ENCODE peak calls at places on chromosomes 5 and 9, in seven cellular contexts. O, N, E, V, Z, Y and C are unnamed samples.

GRCh38 chr5:116453920-116454319 is 120.7 kb downstream of the SEMA6A start:
- DNase-seq in E (no peak), V (no peak), N (no peak), Z (no peak), O (no peak), Y (no peak), C (no peak)

GRCh38 chr9:27473135-27473534 is 51.0 kb upstream of the IFNK start:
- DNase-seq in Z (no peak), V (peak; percentile 23), N (peak; percentile 57), O (no peak), E (no peak), Y (no peak), C (no peak)

GRCh38 chr5:71693828-71694427 is 25.1 kb upstream of the CARTPT start:
- DNase-seq in N (no peak), E (no peak), Z (no peak), Y (no peak), V (peak; percentile 57), O (no peak), C (no peak)

GRCh38 chr9:16705121-16705604 is 165.3 kb downstream of the BNC2 start:
- DNase-seq in O (peak; percentile 99), V (no peak), N (peak; percentile 99), Z (peak; percentile 45), E (no peak), Y (no peak), C (no peak)

GRCh38 chr9:69603656-69604055 is 68.5 kb downstream of the APBA1 start:
- DNase-seq in N (no peak), Z (no peak), E (no peak), V (no peak), Y (no peak), O (no peak), C (no peak)

GRCh38 chr5:53099546-53099945 is 10.0 kb downstream of the MOCS2 start:
- DNase-seq in N (no peak), V (no peak), O (no peak), E (no peak), Y (no peak), Z (no peak), C (no peak)

GRCh38 chr5:66987949-66988838 is 208.4 kb downstream of the CD180 start:
- DNase-seq in Y (no peak), O (peak; percentile 54), Z (no peak), N (no peak), V (peak; percentile 11), E (no peak), C (peak; percentile 16)

GRCh38 chr9:131111854-131112311 is 13.5 kb upstream of the NUP214 start:
- DNase-seq in O (no peak), E (no peak), N (peak; percentile 80), Z (peak; percentile 88), Y (no peak), V (no peak), C (no peak)

GRCh38 chr9:92373167-92373566 is 31.2 kb downstream of the OGN start:
- DNase-seq in O (no peak), V (no peak), Y (no peak), E (no peak), Z (no peak), N (no peak), C (no peak)

GRCh38 chr5:143434261-143435206 is 31.0 kb upstream of the NR3C1 start:
- DNase-seq in N (no peak), E (peak; percentile 68), Z (no peak), Y (no peak), V (no peak), O (no peak), C (no peak)

GRCh38 chr5:127041571-127041970 is 11.2 kb upstream of the MARCHF3 start:
- DNase-seq in O (peak; percentile 51), Z (no peak), E (no peak), Y (no peak), V (no peak), N (no peak), C (no peak)

GRCh38 chr5:55303238-55303690 is 4.2 kb downstream of the DHX29 start:
- DNase-seq in N (no peak), Y (no peak), V (no peak), E (no peak), Z (no peak), O (peak; percentile 76), C (no peak)